ENCODE peak calls at places on chromosomes 16 and 17, in nine cellular contexts. T is heart left ventricle, V is mucosa of descending colon, K is A549, G is upper lobe of right lung, O is OCI-LY7, H is tibial nerve, Q is colonic mucosa, U is H1. B is an unnamed sample.
A peak's percentile ranks its signal among the peaks of the same experiment; 100 is the strongest.

GRCh38 chr16:12651765-12652531 is 151.7 kb downstream of the CPPED1 start:
- DNase-seq in O (no peak), V (no peak), T (no peak), G (no peak), Q (no peak), U (no peak), H (no peak), K (no peak), B (no peak)

GRCh38 chr17:44066204-44066930 is at the start of gene LSM12:
- DNase-seq in K (peak; percentile 95), T (peak; percentile 92), V (peak; percentile 97), H (peak; percentile 65), U (peak; percentile 98), O (peak; percentile 92), G (peak; percentile 97), Q (peak; percentile 95), B (peak; percentile 59)

GRCh38 chr17:57211543-57211942 is 44.8 kb upstream of the MSI2 start:
- DNase-seq in V (no peak), G (no peak), Q (no peak), K (peak; percentile 33), U (no peak), H (no peak), O (no peak), T (no peak), B (no peak)

GRCh38 chr16:78866556-78866955 is 734.0 kb downstream of the MAF start:
- DNase-seq in Q (no peak), O (no peak), G (no peak), T (peak; percentile 18), K (no peak), H (no peak), U (no peak), V (no peak), B (no peak)

GRCh38 chr16:82358601-82359221 is 188.7 kb upstream of the MPHOSPH6 start:
- DNase-seq in V (no peak), O (no peak), Q (no peak), T (no peak), H (no peak), K (no peak), G (no peak), U (no peak), B (peak; percentile 6)

GRCh38 chr16:57028086-57028485 is 38.7 kb downstream of the NLRC5 start:
- DNase-seq in O (peak; percentile 28), V (no peak), G (no peak), Q (no peak), H (no peak), K (no peak), U (no peak), T (no peak), B (peak; percentile 79)

GRCh38 chr17:30164531-30164930 is 47.9 kb downstream of the NSRP1 start:
- DNase-seq in T (no peak), K (no peak), O (no peak), U (no peak), Q (no peak), H (no peak), V (no peak), G (no peak), B (no peak)

GRCh38 chr17:2085648-2085949 is 30.7 kb downstream of the HIC1 start:
- DNase-seq in V (peak; percentile 53), H (no peak), O (no peak), G (no peak), U (no peak), K (no peak), T (peak; percentile 73), Q (peak; percentile 39), B (no peak)

GRCh38 chr17:2082003-2082862 is 27.3 kb downstream of the HIC1 start:
- DNase-seq in T (no peak), H (no peak), V (no peak), K (no peak), Q (no peak), O (no peak), U (no peak), G (no peak), B (no peak)

GRCh38 chr16:49858200-49859129 is 2.6 kb upstream of the ZNF423 start:
- DNase-seq in K (peak; percentile 17), U (peak; percentile 73), Q (peak; percentile 59), G (peak; percentile 79), O (no peak), V (peak; percentile 74), T (peak; percentile 68), H (peak; percentile 29), B (no peak)

GRCh38 chr17:45234641-45235040 is 13.0 kb downstream of the FMNL1 start:
- DNase-seq in Q (no peak), V (no peak), G (no peak), O (peak; percentile 76), U (peak; percentile 73), K (no peak), T (no peak), H (no peak), B (no peak)
- TF ChIP-seq CTCF in Q (no peak), V (no peak), G (peak; percentile 18), O (peak; percentile 77), U (peak; percentile 83), K (peak; percentile 52), T (no peak), H (no peak), B (peak; percentile 44)

GRCh38 chr16:75256059-75256870 is 4.8 kb upstream of the BCAR1 start:
- DNase-seq in K (no peak), G (peak; percentile 70), O (no peak), H (no peak), T (no peak), V (peak; percentile 35), Q (no peak), U (no peak), B (no peak)
- H3K4me1 ChIP-seq in K (peaks cover 59% of the 10 kb centered on the region), G (peaks cover 77% of the 10 kb centered on the region), O (peaks cover 3% of the 10 kb centered on the region), H (no peaks in the 10 kb centered on the region), T (peaks cover 80% of the 10 kb centered on the region), V (peaks cover 36% of the 10 kb centered on the region), Q (peaks cover 14% of the 10 kb centered on the region), U (peaks cover 46% of the 10 kb centered on the region), B (peaks cover 18% of the 10 kb centered on the region)

GRCh38 chr16:4116328-4117249 is at the start of gene ADCY9:
- DNase-seq in O (peak; percentile 77), G (peak; percentile 91), U (peak; percentile 85), V (peak; percentile 87), H (peak; percentile 49), Q (peak; percentile 73), T (peak; percentile 87), K (peak; percentile 86), B (no peak)
- TF ChIP-seq CTCF in O (no peak), G (no peak), U (no peak), V (no peak), H (no peak), Q (no peak), T (no peak), K (no peak), B (no peak)

GRCh38 chr17:82006468-82007227 is 16.0 kb downstream of the CENPX start:
- DNase-seq in K (no peak), T (peak; percentile 55), G (no peak), O (no peak), U (no peak), V (no peak), Q (no peak), H (no peak), B (no peak)
- H3K4me1 ChIP-seq in K (peaks cover 53% of the 10 kb centered on the region), T (peaks cover 23% of the 10 kb centered on the region), G (no peaks in the 10 kb centered on the region), O (no peaks in the 10 kb centered on the region), U (no peaks in the 10 kb centered on the region), V (no peaks in the 10 kb centered on the region), Q (no peaks in the 10 kb centered on the region), H (no peaks in the 10 kb centered on the region), B (peaks cover 11% of the 10 kb centered on the region)

DNA sequence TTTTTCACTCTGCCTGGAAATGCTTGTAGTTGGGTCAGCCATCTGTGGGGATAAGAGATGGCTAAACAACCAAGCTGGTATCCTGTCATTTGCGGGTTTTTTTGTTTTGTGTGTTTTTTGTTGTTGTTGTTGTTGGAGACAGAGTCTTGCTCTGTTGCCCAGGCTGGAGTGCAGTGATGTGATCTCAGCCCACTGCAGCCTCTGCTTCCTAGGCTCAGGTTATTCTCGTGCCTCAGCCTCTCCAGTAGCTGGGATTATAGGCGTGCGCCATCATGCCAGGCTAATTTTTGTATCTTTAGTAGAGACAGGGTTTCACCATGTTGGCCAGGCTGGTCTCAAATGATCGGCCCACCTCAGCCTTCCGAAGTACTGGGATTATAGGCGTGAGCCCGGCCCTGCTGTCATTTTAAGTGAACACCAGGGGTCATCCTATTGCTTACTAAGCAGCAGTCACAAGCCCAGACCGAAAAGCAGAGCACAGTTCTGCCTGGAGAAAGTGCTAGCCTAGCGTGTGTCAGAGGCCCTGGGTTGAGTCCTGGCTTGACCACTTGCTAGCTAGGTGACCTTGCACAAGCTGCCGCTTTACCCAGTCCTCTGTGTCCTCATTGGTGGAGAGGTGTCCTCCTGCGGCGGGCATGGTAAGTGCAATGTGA is 4.6 kb downstream of the SMCR8 start:
- DNase-seq in G (no peak), K (peak; percentile 37), H (no peak), U (no peak), Q (no peak), T (no peak), V (no peak), O (peak; percentile 60), B (peak; percentile 22)
- TF ChIP-seq CTCF in G (peak; percentile 27), K (peak; percentile 41), H (no peak), U (peak; percentile 64), Q (no peak), T (peak; percentile 32), V (no peak), O (peak; percentile 74), B (peak; percentile 65)

DNA sequence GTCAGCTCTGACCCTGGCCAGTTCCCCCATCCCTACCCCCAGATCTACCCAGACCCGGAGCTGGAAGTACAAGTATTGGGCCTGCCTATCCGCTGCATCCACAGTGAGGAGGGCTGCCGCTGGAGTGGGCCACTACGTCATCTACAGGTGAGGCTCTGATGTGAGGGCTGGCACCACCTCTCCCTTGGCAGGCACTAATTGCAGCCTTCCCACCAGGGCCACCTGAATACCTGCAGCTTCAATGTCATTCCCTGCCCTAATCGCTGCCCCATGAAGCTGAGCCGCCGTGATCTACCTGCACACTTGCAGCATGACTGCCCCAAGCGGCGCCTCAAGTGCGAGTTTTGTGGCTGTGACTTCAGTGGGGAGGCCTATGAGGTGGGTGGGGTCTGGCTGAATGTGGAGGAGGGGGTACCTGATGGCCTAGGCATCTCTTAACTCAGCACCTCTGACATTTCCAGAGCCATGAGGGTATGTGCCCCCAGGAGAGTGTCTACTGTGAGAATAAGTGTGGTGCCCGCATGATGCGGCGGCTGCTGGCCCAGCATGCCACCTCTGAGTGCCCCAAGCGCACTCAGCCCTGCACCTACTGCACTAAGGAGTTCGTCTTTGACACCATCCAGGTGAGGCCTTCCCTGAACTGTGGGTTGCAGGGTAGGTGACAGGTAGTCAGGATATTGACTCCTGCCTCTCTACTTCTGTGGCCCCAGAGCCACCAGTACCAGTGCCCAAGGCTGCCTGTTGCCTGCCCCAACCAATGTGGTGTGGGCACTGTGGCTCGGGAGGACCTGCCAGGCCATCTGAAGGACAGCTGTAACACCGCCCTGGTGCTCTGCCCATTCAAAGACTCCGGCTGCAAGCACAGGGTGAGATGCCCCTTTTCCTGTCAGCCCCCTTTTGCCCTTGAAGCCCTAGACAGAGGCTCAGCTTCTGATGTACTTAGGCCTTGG is 4.3 kb downstream of the TRAF4 start:
- DNase-seq in K (no peak), H (no peak), V (no peak), Q (no peak), U (no peak), O (no peak), G (no peak), T (no peak), B (no peak)
- H3K4me1 ChIP-seq in K (peaks cover 51% of the 10 kb centered on the region), H (no peaks in the 10 kb centered on the region), V (peaks cover 41% of the 10 kb centered on the region), Q (peaks cover 23% of the 10 kb centered on the region), U (peaks cover 23% of the 10 kb centered on the region), O (peaks cover 40% of the 10 kb centered on the region), G (peaks cover 50% of the 10 kb centered on the region), T (peaks cover 32% of the 10 kb centered on the region), B (peaks cover 16% of the 10 kb centered on the region)

B was measured in foreskin keratinocyte.